ENCODE peak calls at places on chromosomes 7 and 10, in four cellular contexts. One of them, this sample, is unnamed.

GRCh38 chr10:86671419-86671818 is 3.1 kb downstream of the LDB3 start:
- DNase-seq in smooth muscle cell of the brain vasculature: no peak
- DNase-seq in nucleus accumbens: no peak
- DNase-seq in stimulated activated CD8-positive, alpha-beta memory T cell treated with anti-CD3 and anti-CD28 coated beads, Interleukin-2, amount 100 ng/mL, for 1 hour: no peak
- DNase-seq in this sample: no peak

GRCh38 chr10:12484945-12485805 is 135.8 kb downstream of the CAMK1D start:
- DNase-seq in smooth muscle cell of the brain vasculature: no peak
- DNase-seq in stimulated activated CD8-positive, alpha-beta memory T cell treated with anti-CD3 and anti-CD28 coated beads, Interleukin-2, amount 100 ng/mL, for 1 hour: no peak
- DNase-seq in nucleus accumbens: no peak
- DNase-seq in this sample: no peak

GRCh38 chr7:1268866-1269265 is 36.2 kb downstream of the UNCX start:
- DNase-seq in stimulated activated CD8-positive, alpha-beta memory T cell treated with anti-CD3 and anti-CD28 coated beads, Interleukin-2, amount 100 ng/mL, for 1 hour: no peak
- DNase-seq in nucleus accumbens: no peak
- DNase-seq in smooth muscle cell of the brain vasculature: no peak
- DNase-seq in this sample: no peak

GRCh38 chr7:24819916-24820689 is 62.8 kb upstream of the GSDME start:
- DNase-seq in nucleus accumbens: peak; percentile 78
- DNase-seq in stimulated activated CD8-positive, alpha-beta memory T cell treated with anti-CD3 and anti-CD28 coated beads, Interleukin-2, amount 100 ng/mL, for 1 hour: peak; percentile 34
- DNase-seq in smooth muscle cell of the brain vasculature: peak; percentile 78
- DNase-seq in this sample: peak; percentile 82

GRCh38 chr10:83961620-83962019 is 177.7 kb upstream of the GHITM start:
- DNase-seq in stimulated activated CD8-positive, alpha-beta memory T cell treated with anti-CD3 and anti-CD28 coated beads, Interleukin-2, amount 100 ng/mL, for 1 hour: no peak
- DNase-seq in nucleus accumbens: no peak
- DNase-seq in smooth muscle cell of the brain vasculature: no peak
- DNase-seq in this sample: no peak

GRCh38 chr10:62456611-62457101 is 82.5 kb downstream of the ZNF365 start:
- DNase-seq in nucleus accumbens: no peak
- DNase-seq in stimulated activated CD8-positive, alpha-beta memory T cell treated with anti-CD3 and anti-CD28 coated beads, Interleukin-2, amount 100 ng/mL, for 1 hour: no peak
- DNase-seq in smooth muscle cell of the brain vasculature: no peak
- DNase-seq in this sample: no peak

GRCh38 chr7:114703677-114704076 is 218.2 kb upstream of the MDFIC start:
- DNase-seq in nucleus accumbens: no peak
- DNase-seq in stimulated activated CD8-positive, alpha-beta memory T cell treated with anti-CD3 and anti-CD28 coated beads, Interleukin-2, amount 100 ng/mL, for 1 hour: no peak
- DNase-seq in smooth muscle cell of the brain vasculature: no peak
- DNase-seq in this sample: no peak

GRCh38 chr7:102819151-102819550 is 70.4 kb downstream of the FAM185A start:
- DNase-seq in nucleus accumbens: no peak
- DNase-seq in stimulated activated CD8-positive, alpha-beta memory T cell treated with anti-CD3 and anti-CD28 coated beads, Interleukin-2, amount 100 ng/mL, for 1 hour: no peak
- DNase-seq in smooth muscle cell of the brain vasculature: no peak
- DNase-seq in this sample: no peak

GRCh38 chr7:19665399-19666008 is 43.3 kb downstream of the POLR1F start:
- DNase-seq in smooth muscle cell of the brain vasculature: no peak
- DNase-seq in nucleus accumbens: no peak
- DNase-seq in stimulated activated CD8-positive, alpha-beta memory T cell treated with anti-CD3 and anti-CD28 coated beads, Interleukin-2, amount 100 ng/mL, for 1 hour: no peak
- DNase-seq in this sample: no peak

GRCh38 chr7:6386779-6387178 is 61.0 kb downstream of the DAGLB start:
- DNase-seq in smooth muscle cell of the brain vasculature: no peak
- DNase-seq in nucleus accumbens: no peak
- DNase-seq in stimulated activated CD8-positive, alpha-beta memory T cell treated with anti-CD3 and anti-CD28 coated beads, Interleukin-2, amount 100 ng/mL, for 1 hour: no peak
- DNase-seq in this sample: no peak

GRCh38 chr10:23479798-23480473 is 41.1 kb downstream of the OTUD1 start:
- DNase-seq in smooth muscle cell of the brain vasculature: no peak
- DNase-seq in stimulated activated CD8-positive, alpha-beta memory T cell treated with anti-CD3 and anti-CD28 coated beads, Interleukin-2, amount 100 ng/mL, for 1 hour: no peak
- DNase-seq in nucleus accumbens: no peak
- DNase-seq in this sample: no peak

GRCh38 chr10:123948030-123948823 is 56.6 kb upstream of the CPXM2 start:
- DNase-seq in nucleus accumbens: no peak
- DNase-seq in stimulated activated CD8-positive, alpha-beta memory T cell treated with anti-CD3 and anti-CD28 coated beads, Interleukin-2, amount 100 ng/mL, for 1 hour: no peak
- DNase-seq in smooth muscle cell of the brain vasculature: no peak
- DNase-seq in this sample: no peak

GRCh38 chr7:129163875-129164544 is 19.5 kb downstream of the TSPAN33 start:
- DNase-seq in nucleus accumbens: no peak
- DNase-seq in stimulated activated CD8-positive, alpha-beta memory T cell treated with anti-CD3 and anti-CD28 coated beads, Interleukin-2, amount 100 ng/mL, for 1 hour: no peak
- DNase-seq in smooth muscle cell of the brain vasculature: peak; percentile 39
- DNase-seq in this sample: peak; percentile 27

GRCh38 chr7:34850681-34851080 is 186.6 kb downstream of the DPY19L1 start:
- DNase-seq in smooth muscle cell of the brain vasculature: no peak
- DNase-seq in nucleus accumbens: no peak
- DNase-seq in stimulated activated CD8-positive, alpha-beta memory T cell treated with anti-CD3 and anti-CD28 coated beads, Interleukin-2, amount 100 ng/mL, for 1 hour: no peak
- DNase-seq in this sample: no peak

GRCh38 chr7:79298145-79298760 is 155.2 kb downstream of the MAGI2 start:
- DNase-seq in nucleus accumbens: no peak
- DNase-seq in smooth muscle cell of the brain vasculature: peak; percentile 47
- DNase-seq in stimulated activated CD8-positive, alpha-beta memory T cell treated with anti-CD3 and anti-CD28 coated beads, Interleukin-2, amount 100 ng/mL, for 1 hour: no peak
- DNase-seq in this sample: peak; percentile 50

GRCh38 chr7:13835442-13835841 is 154.0 kb downstream of the ETV1 start:
- DNase-seq in smooth muscle cell of the brain vasculature: no peak
- DNase-seq in stimulated activated CD8-positive, alpha-beta memory T cell treated with anti-CD3 and anti-CD28 coated beads, Interleukin-2, amount 100 ng/mL, for 1 hour: no peak
- DNase-seq in nucleus accumbens: no peak
- DNase-seq in this sample: no peak

GRCh38 chr7:124566576-124566975 is 199.0 kb downstream of the GPR37 start:
- DNase-seq in smooth muscle cell of the brain vasculature: peak; percentile 84
- DNase-seq in stimulated activated CD8-positive, alpha-beta memory T cell treated with anti-CD3 and anti-CD28 coated beads, Interleukin-2, amount 100 ng/mL, for 1 hour: no peak
- DNase-seq in nucleus accumbens: no peak
- DNase-seq in this sample: no peak

GRCh38 chr7:143490719-143491306 is 13.1 kb downstream of the TAS2R41 start:
- DNase-seq in nucleus accumbens: no peak
- DNase-seq in stimulated activated CD8-positive, alpha-beta memory T cell treated with anti-CD3 and anti-CD28 coated beads, Interleukin-2, amount 100 ng/mL, for 1 hour: no peak
- DNase-seq in smooth muscle cell of the brain vasculature: no peak
- DNase-seq in this sample: peak; percentile 18

GRCh38 chr10:111137587-111137986 is 60.8 kb downstream of the ADRA2A start:
- DNase-seq in nucleus accumbens: no peak
- DNase-seq in stimulated activated CD8-positive, alpha-beta memory T cell treated with anti-CD3 and anti-CD28 coated beads, Interleukin-2, amount 100 ng/mL, for 1 hour: no peak
- DNase-seq in smooth muscle cell of the brain vasculature: no peak
- DNase-seq in this sample: no peak

GRCh38 chr7:148819697-148820332 is 64.3 kb downstream of the EZH2 start:
- DNase-seq in nucleus accumbens: no peak
- DNase-seq in stimulated activated CD8-positive, alpha-beta memory T cell treated with anti-CD3 and anti-CD28 coated beads, Interleukin-2, amount 100 ng/mL, for 1 hour: no peak
- DNase-seq in smooth muscle cell of the brain vasculature: no peak
- DNase-seq in this sample: no peak

GRCh38 chr10:95562326-95562725 is 1.2 kb upstream of the SORBS1 start:
- DNase-seq in smooth muscle cell of the brain vasculature: no peak
- DNase-seq in stimulated activated CD8-positive, alpha-beta memory T cell treated with anti-CD3 and anti-CD28 coated beads, Interleukin-2, amount 100 ng/mL, for 1 hour: no peak
- DNase-seq in nucleus accumbens: no peak
- DNase-seq in this sample: no peak

GRCh38 chr10:103969857-103970627 is 3.1 kb downstream of the SLK start:
- DNase-seq in stimulated activated CD8-positive, alpha-beta memory T cell treated with anti-CD3 and anti-CD28 coated beads, Interleukin-2, amount 100 ng/mL, for 1 hour: no peak
- DNase-seq in smooth muscle cell of the brain vasculature: no peak
- DNase-seq in nucleus accumbens: no peak
- DNase-seq in this sample: no peak

GRCh38 chr10:22473044-22473443 is 127.7 kb downstream of the SPAG6 start:
- DNase-seq in nucleus accumbens: no peak
- DNase-seq in stimulated activated CD8-positive, alpha-beta memory T cell treated with anti-CD3 and anti-CD28 coated beads, Interleukin-2, amount 100 ng/mL, for 1 hour: no peak
- DNase-seq in smooth muscle cell of the brain vasculature: no peak
- DNase-seq in this sample: no peak

GRCh38 chr10:70223728-70224127 is 9.5 kb downstream of the PPA1 start:
- DNase-seq in nucleus accumbens: no peak
- DNase-seq in stimulated activated CD8-positive, alpha-beta memory T cell treated with anti-CD3 and anti-CD28 coated beads, Interleukin-2, amount 100 ng/mL, for 1 hour: no peak
- DNase-seq in smooth muscle cell of the brain vasculature: no peak
- DNase-seq in this sample: no peak

GRCh38 chr7:141649865-141650499 is 52.0 kb downstream of the DENND11 start:
- DNase-seq in nucleus accumbens: peak; percentile 64
- DNase-seq in smooth muscle cell of the brain vasculature: peak; percentile 73
- DNase-seq in stimulated activated CD8-positive, alpha-beta memory T cell treated with anti-CD3 and anti-CD28 coated beads, Interleukin-2, amount 100 ng/mL, for 1 hour: no peak
- DNase-seq in this sample: peak; percentile 42

GRCh38 chr10:126634347-126634746 is 36.1 kb downstream of the C10orf90 start:
- DNase-seq in stimulated activated CD8-positive, alpha-beta memory T cell treated with anti-CD3 and anti-CD28 coated beads, Interleukin-2, amount 100 ng/mL, for 1 hour: no peak
- DNase-seq in smooth muscle cell of the brain vasculature: no peak
- DNase-seq in nucleus accumbens: no peak
- DNase-seq in this sample: no peak

GRCh38 chr10:132539894-132540293 is 2.3 kb downstream of the INPP5A start:
- DNase-seq in nucleus accumbens: no peak
- DNase-seq in stimulated activated CD8-positive, alpha-beta memory T cell treated with anti-CD3 and anti-CD28 coated beads, Interleukin-2, amount 100 ng/mL, for 1 hour: no peak
- DNase-seq in smooth muscle cell of the brain vasculature: no peak
- DNase-seq in this sample: no peak

GRCh38 chr10:46283945-46284285 is 2.9 kb upstream of the ANTXRL start:
- DNase-seq in nucleus accumbens: no peak
- DNase-seq in smooth muscle cell of the brain vasculature: no peak
- DNase-seq in stimulated activated CD8-positive, alpha-beta memory T cell treated with anti-CD3 and anti-CD28 coated beads, Interleukin-2, amount 100 ng/mL, for 1 hour: no peak
- DNase-seq in this sample: no peak

GRCh38 chr10:47261121-47261520 is 38.9 kb upstream of the GDF10 start:
- DNase-seq in nucleus accumbens: no peak
- DNase-seq in stimulated activated CD8-positive, alpha-beta memory T cell treated with anti-CD3 and anti-CD28 coated beads, Interleukin-2, amount 100 ng/mL, for 1 hour: no peak
- DNase-seq in smooth muscle cell of the brain vasculature: no peak
- DNase-seq in this sample: no peak

This sample was measured in Panc1.